ENCODE peak calls at places on chromosomes 1 and 21, in seven cellular contexts. D is skeletal muscle cell, P is bronchial epithelial cell, F is LoVo, L is right cardiac atrium, B is lung, M is fibroblast of pulmonary artery. V is an unnamed sample.

GRCh38 chr1:168428063-168428731 is 115.6 kb downstream of the XCL2 start:
- DNase-seq in D (no peak), M (peak), B (no peak), F (no peak), P (no peak), L (peak), V (peak)

GRCh38 chr1:118788372-118788955 is 199.7 kb downstream of the TBX15 start:
- DNase-seq in P (peak), F (peak), L (no peak), B (no peak), M (peak), D (peak), V (peak)

GRCh38 chr1:156860639-156861423 is at the start of gene NTRK1:
- DNase-seq in P (no peak), B (no peak), D (no peak), F (no peak), M (no peak), L (peak), V (no peak)

GRCh38 chr1:154975409-154976205 is 1.1 kb downstream of the CKS1B start:
- DNase-seq in F (peak), D (no peak), B (peak), L (peak), P (peak), M (peak), V (peak)

GRCh38 chr21:34579411-34579810 is 35.5 kb downstream of the RCAN1 start:
- DNase-seq in D (peak), B (no peak), L (no peak), P (peak), F (no peak), M (peak), V (no peak)

GRCh38 chr1:25695066-25695990 is 78.7 kb downstream of the MAN1C1 start:
- DNase-seq in L (peak), D (peak), F (no peak), P (peak), M (peak), B (peak), V (peak)

GRCh38 chr1:38918568-38918967 is 23.1 kb downstream of the RHBDL2 start:
- DNase-seq in F (no peak), L (no peak), M (no peak), B (no peak), D (no peak), P (no peak), V (no peak)

GRCh38 chr1:170533331-170533730 is 1.4 kb downstream of the GORAB start:
- DNase-seq in F (no peak), P (no peak), M (peak), B (no peak), D (no peak), L (no peak), V (no peak)

GRCh38 chr1:205976708-205977107 is 26.5 kb downstream of the RAB7B start:
- DNase-seq in M (peak), D (no peak), P (peak), B (no peak), F (no peak), L (peak), V (no peak)

GRCh38 chr1:61680500-61680899 is 44.4 kb downstream of the TM2D1 start:
- DNase-seq in L (no peak), P (no peak), F (no peak), D (no peak), B (no peak), M (no peak), V (no peak)

GRCh38 chr1:110508038-110508437 is 10.9 kb downstream of the KCNA10 start:
- DNase-seq in M (peak), D (no peak), F (peak), P (peak), L (peak), B (peak), V (peak)

V was measured in kidney.